ENCODE peak calls at places on chromosome 1, in four cellular contexts. E is K562, I is heart left ventricle, Q is PC-3. K is an unnamed sample. For H3K36me3, the result is how much of the 10 kb centered on the place peaks cover.

GRCh38 chr1:98674075-98674781 is 12.7 kb downstream of the SNX7 start:
- DNase-seq in E (no peak), I (no peak), Q (no peak), K (no peak)

GRCh38 chr1:68370101-68370915 is 79.4 kb downstream of the RPE65 start:
- DNase-seq in E (no peak), I (no peak), Q (no peak), K (no peak)

GRCh38 chr1:247849616-247850015 is 7.4 kb upstream of the TRIM58 start:
- DNase-seq in E (no peak), I (no peak), Q (peak), K (no peak)

GRCh38 chr1:6208723-6209660 is 3.1 kb downstream of the RNF207 start:
- DNase-seq in E (peak), I (peak), Q (no peak), K (no peak)

GRCh38 chr1:42680921-42681683 is 1.1 kb upstream of the YBX1 start:
- DNase-seq in E (peak), I (no peak), Q (peak), K (no peak)

GRCh38 chr1:226076378-226076777 is 13.9 kb downstream of the H3-3A start:
- DNase-seq in E (no peak), I (no peak), Q (no peak), K (no peak)

GRCh38 chr1:164635074-164635783 is 76.2 kb downstream of the PBX1 start:
- DNase-seq in E (no peak), I (no peak), Q (no peak), K (no peak)

GRCh38 chr1:55288245-55288644 is 73.1 kb upstream of the USP24 start:
- DNase-seq in E (no peak), I (peak), Q (no peak), K (peak)

GRCh38 chr1:2337501-2337900 is 53.9 kb downstream of the MORN1 start:
- DNase-seq in E (no peak), I (no peak), Q (no peak), K (no peak)

GRCh38 chr1:70358921-70359564 is 4.5 kb upstream of the ANKRD13C start:
- DNase-seq in E (no peak), I (no peak), Q (peak), K (no peak)

GRCh38 chr1:64877151-64877550 is 89.2 kb downstream of the JAK1 start:
- DNase-seq in E (no peak), I (no peak), Q (no peak), K (no peak)

GRCh38 chr1:183986941-183987340 is 50.6 kb downstream of the COLGALT2 start:
- DNase-seq in E (no peak), I (no peak), Q (no peak), K (no peak)

GRCh38 chr1:210900820-210901219 is 233.1 kb downstream of the KCNH1 start:
- DNase-seq in E (no peak), I (no peak), Q (no peak), K (no peak)

GRCh38 chr1:162530318-162530984 is 31.1 kb upstream of the UAP1 start:
- DNase-seq in E (no peak), I (no peak), Q (no peak), K (no peak)

GRCh38 chr1:215279682-215280081 is 197.1 kb downstream of the KCNK2 start:
- DNase-seq in E (no peak), I (no peak), Q (no peak), K (no peak)

GRCh38 chr1:224406216-224406615 is 28.4 kb downstream of the WDR26 start:
- DNase-seq in E (no peak), I (no peak), Q (peak), K (no peak)

GRCh38 chr1:224411766-224412165 is 22.8 kb downstream of the WDR26 start:
- DNase-seq in E (no peak), I (no peak), Q (no peak), K (peak)

GRCh38 chr1:224408294-224408590 is 26.4 kb downstream of the WDR26 start:
- DNase-seq in E (no peak), I (no peak), Q (no peak), K (no peak)

GRCh38 chr1:224402472-224403035 is 32.0 kb downstream of the WDR26 start:
- DNase-seq in E (no peak), I (no peak), Q (no peak), K (no peak)

DNA sequence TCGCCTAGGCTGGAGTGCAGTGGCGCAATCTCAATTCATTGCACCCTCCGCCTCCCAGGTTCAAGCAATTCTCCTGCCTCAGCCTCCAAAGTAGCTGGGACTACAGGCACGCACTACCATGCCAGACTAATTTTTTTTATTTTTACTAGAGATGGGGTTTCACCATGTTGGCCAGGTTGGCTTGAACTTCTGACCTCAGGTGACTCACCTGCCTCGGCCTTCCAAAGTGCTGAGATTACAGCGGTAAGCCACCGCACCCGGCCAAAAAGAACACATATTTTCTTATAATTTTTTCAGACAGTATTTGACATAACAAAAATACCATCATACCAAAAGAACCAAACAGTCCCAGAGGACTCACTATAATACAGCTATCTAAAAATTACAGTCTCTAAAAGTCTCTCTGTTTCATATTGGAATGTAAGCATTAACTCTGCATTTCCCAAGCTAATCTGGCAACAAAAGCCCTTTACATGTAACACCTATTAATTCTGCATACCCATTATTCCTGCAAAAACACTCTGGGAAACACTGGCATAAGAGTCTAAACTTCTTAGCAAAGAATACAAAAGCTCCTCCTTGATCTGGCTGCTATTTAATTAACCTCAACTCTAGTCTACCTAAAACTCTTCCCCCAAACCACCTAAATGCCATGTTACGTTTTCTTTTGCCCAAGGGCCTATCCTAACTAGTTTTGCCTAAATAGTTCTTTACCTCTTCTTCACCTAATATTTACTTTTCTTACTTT is 26.9 kb downstream of the WDR26 start:
- DNase-seq in E (no peak), I (no peak), Q (peak), K (no peak)
- H3K36me3 ChIP-seq in E (half or more), I (under half), Q (half or more), K (half or more)

GRCh38 chr1:161185732-161186311 is 8.5 kb upstream of the B4GALT3 start:
- DNase-seq in E (no peak), I (no peak), Q (no peak), K (no peak)
- H3K4me3 ChIP-seq in E (no peak), I (no peak), Q (no peak), K (no peak)

DNA sequence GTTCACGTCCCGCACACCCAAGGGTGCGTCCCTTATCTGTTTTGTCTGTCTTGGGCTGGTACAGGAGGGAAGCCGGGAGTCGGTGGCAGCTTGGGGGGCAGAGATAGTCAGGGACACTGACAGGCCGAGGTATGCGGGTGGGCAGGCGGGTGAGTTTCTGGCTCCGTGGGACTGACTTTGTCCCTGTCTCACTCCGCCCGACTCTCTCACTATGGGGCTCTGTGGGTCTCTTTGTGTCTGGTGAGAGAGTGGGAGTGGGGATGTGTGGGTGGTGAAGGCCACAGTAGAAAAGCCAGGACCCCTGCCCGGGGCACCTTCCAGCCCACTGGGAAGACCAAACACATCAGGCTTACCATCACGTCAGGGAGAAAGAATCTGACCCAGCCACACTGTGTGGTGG is 27.5 kb downstream of the RPS6KA1 start:
- DNase-seq in E (no peak), I (no peak), Q (no peak), K (no peak)
- H3K27ac ChIP-seq in E (no peak), I (no peak), Q (no peak), K (no peak)

DNA sequence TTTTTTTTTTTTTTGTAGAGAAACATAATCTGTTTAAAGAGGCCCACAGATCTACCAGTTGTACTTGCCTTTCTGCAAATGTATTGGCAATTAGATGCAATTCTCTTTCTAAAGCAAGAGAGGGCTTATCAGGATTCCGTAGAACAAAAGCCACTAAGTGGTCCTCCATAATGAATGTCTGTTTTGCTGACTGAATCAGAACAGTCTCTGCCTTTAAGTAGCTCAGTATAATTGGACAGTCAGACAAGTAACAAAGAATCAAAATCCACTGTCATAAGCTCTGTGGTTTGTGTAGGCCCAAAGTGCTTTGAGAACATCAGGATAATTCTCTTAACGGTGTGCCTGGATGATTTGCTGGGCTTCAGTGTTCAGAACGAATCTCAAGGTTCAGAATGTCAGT is 17.4 kb downstream of the SARS1 start:
- DNase-seq in E (no peak), I (no peak), Q (no peak), K (no peak)
- H3K36me3 ChIP-seq in E (half or more), I (under half), Q (under half), K (half or more)

K was measured in brain microvascular endothelial cell.